ENCODE peak calls at places on chromosomes 11 and 22, in seven cellular contexts. L, J, T, B, M, P and K are unnamed samples.

GRCh38 chr11:133503776-133504175 is 28.5 kb downstream of the OPCML start:
- DNase-seq in B (no peak), P (no peak), J (no peak), T (no peak), M (no peak), L (no peak), K (no peak)

GRCh38 chr11:26287067-26287518 is 44.8 kb upstream of the ANO3 start:
- DNase-seq in P (no peak), L (no peak), M (no peak), J (peak), T (no peak), B (no peak), K (no peak)

GRCh38 chr22:38938925-38939324 is 18.5 kb upstream of the APOBEC3A start:
- DNase-seq in J (no peak), M (no peak), L (no peak), T (peak), B (no peak), P (no peak), K (no peak)

GRCh38 chr22:39724390-39724789 is 153.8 kb downstream of the CACNA1I start:
- DNase-seq in T (peak), B (no peak), J (peak), L (no peak), M (peak), P (no peak), K (no peak)

GRCh38 chr11:79119491-79120284 is 321.1 kb downstream of the TENM4 start:
- DNase-seq in T (no peak), P (no peak), J (no peak), M (no peak), L (no peak), B (peak), K (no peak)

GRCh38 chr11:27055065-27055682 is 14.6 kb downstream of the BBOX1 start:
- DNase-seq in J (peak), T (no peak), L (no peak), P (no peak), B (peak), M (no peak), K (no peak)

GRCh38 chr11:97060184-97060583 is 670.4 kb downstream of the JRKL start:
- DNase-seq in T (no peak), B (no peak), L (no peak), M (no peak), J (no peak), P (no peak), K (no peak)

GRCh38 chr22:38203090-38203810 is 1.5 kb downstream of the MAFF start:
- DNase-seq in M (peak), B (peak), T (peak), P (peak), J (peak), L (peak), K (no peak)

GRCh38 chr11:1271002-1271401 is 38.4 kb downstream of the TOLLIP start:
- DNase-seq in M (no peak), P (no peak), J (no peak), T (no peak), B (peak), L (no peak), K (no peak)

GRCh38 chr22:36355362-36355761 is 32.4 kb downstream of the MYH9 start:
- DNase-seq in T (no peak), B (no peak), J (no peak), M (peak), P (no peak), L (no peak), K (peak)

GRCh38 chr11:106461148-106461547 is 383.7 kb downstream of the AASDHPPT start:
- DNase-seq in T (no peak), L (no peak), M (no peak), B (no peak), P (no peak), J (no peak), K (no peak)

GRCh38 chr22:46294784-46295183 is 1.9 kb upstream of the GTSE1 start:
- DNase-seq in L (no peak), M (no peak), P (no peak), J (no peak), B (no peak), T (no peak), K (no peak)

GRCh38 chr11:76166314-76166713 is 40.0 kb downstream of the WNT11 start:
- DNase-seq in P (no peak), M (peak), J (no peak), T (no peak), L (no peak), B (no peak), K (peak)

GRCh38 chr11:35418847-35419712 is at the start of gene SLC1A2:
- DNase-seq in M (no peak), P (no peak), J (peak), B (peak), T (no peak), L (no peak), K (peak)

GRCh38 chr11:70596091-70596490 is 197.8 kb downstream of the CTTN start:
- DNase-seq in M (no peak), P (no peak), J (no peak), L (no peak), T (no peak), B (no peak), K (no peak)

GRCh38 chr11:117058761-117059233 is 39.4 kb downstream of the SIK3 start:
- DNase-seq in B (no peak), P (no peak), L (no peak), T (no peak), J (no peak), M (no peak), K (no peak)

GRCh38 chr11:71495286-71496090 is 31.6 kb upstream of the KRTAP5-7 start:
- DNase-seq in B (no peak), L (peak), J (no peak), P (no peak), T (no peak), M (no peak), K (no peak)

GRCh38 chr11:87425391-87425790 is 387.7 kb downstream of the TMEM135 start:
- DNase-seq in P (no peak), T (no peak), J (peak), L (no peak), B (no peak), M (no peak), K (no peak)

GRCh38 chr11:1510928-1511327 is 24.3 kb upstream of the MOB2 start:
- DNase-seq in J (no peak), B (no peak), P (no peak), L (no peak), M (no peak), T (no peak), K (no peak)

GRCh38 chr11:112255075-112255739 is 5.5 kb downstream of the PLET1 start:
- DNase-seq in T (no peak), L (peak), J (peak), B (no peak), P (no peak), M (no peak), K (no peak)

GRCh38 chr22:32644252-32645100 is 157.0 kb upstream of the TIMP3 start:
- DNase-seq in J (peak), T (peak), L (peak), P (peak), M (peak), B (no peak), K (no peak)

GRCh38 chr11:82750643-82751139 is 17.0 kb upstream of the FAM181B start:
- DNase-seq in M (no peak), L (no peak), T (no peak), B (no peak), P (no peak), J (peak), K (no peak)

GRCh38 chr11:93221539-93221938 is 23.7 kb upstream of the SLC36A4 start:
- DNase-seq in P (no peak), M (no peak), J (no peak), B (no peak), T (no peak), L (no peak), K (no peak)

GRCh38 chr11:70483077-70483861 is 84.9 kb downstream of the CTTN start:
- DNase-seq in B (peak), T (no peak), J (peak), M (peak), P (no peak), L (no peak), K (peak)

GRCh38 chr22:38276161-38276560 is 3.4 kb upstream of the TMEM184B start:
- DNase-seq in T (no peak), L (no peak), B (no peak), M (peak), J (no peak), P (no peak), K (no peak)

GRCh38 chr22:36017661-36018091 is 10.9 kb downstream of the RBFOX2 start:
- DNase-seq in J (no peak), P (no peak), T (no peak), M (peak), B (no peak), L (no peak), K (no peak)

GRCh38 chr22:26548984-26549383 is 36.7 kb upstream of the TFIP11 start:
- DNase-seq in L (no peak), P (no peak), B (no peak), M (no peak), J (peak), T (no peak), K (no peak)

GRCh38 chr11:77633856-77634425 is 3.7 kb downstream of the CLNS1A start:
- DNase-seq in T (no peak), P (no peak), J (no peak), L (peak), M (no peak), B (no peak), K (no peak)

DNA sequence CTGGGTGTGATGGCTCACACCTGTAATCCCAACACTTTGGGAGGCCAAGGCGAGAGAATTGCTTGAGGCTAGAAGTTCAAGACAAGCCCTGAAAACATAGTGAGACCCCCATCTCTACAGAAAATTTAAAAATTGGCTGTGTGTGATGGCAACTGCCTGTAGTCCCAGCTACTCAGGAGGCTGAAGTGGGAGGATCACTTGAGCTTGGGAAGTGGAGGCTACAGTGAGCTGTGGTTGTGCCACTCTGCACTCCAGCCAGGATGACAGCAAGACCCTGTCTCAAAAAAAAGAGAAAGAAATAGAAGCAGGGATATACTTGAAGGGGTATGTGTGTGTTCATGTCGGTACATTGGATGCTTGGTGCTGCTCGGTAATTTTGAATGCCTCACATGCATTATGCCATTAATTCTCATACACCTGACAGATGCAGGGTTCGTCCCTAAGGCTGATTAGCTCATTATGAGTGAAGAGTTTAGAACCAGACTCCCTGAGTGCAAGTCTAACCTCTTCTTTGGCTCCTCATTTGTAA is 14.0 kb downstream of the CRKL start:
- DNase-seq in B (no peak), L (no peak), J (no peak), P (no peak), M (no peak), T (no peak), K (no peak)
- TF ChIP-seq CTCF in B (no peak), L (no peak), J (no peak), P (no peak), M (no peak), T (no peak), K (no peak)

DNA sequence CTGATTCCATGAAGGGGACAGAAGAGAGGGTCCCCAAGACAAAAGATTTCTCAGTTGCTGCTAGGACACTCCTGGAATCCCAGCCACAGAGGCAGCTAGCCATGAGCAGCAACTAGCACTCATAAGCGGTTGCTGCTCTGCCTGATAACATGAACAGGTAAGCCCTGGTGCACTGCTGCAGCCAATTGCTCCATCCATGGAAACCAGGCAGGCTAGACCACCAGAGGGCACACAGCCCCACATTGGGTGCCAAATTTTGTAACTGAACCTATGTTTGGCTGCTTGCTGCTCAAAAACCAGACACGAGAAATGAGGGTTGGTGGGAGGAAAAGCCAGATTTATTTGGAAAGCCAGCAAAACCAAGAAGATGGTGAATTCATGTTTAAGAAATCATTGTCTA is 21.9 kb upstream of the QSER1 start:
- DNase-seq in B (peak), L (no peak), P (no peak), J (peak), M (peak), T (no peak), K (no peak)
- TF ChIP-seq CTCF in B (peak), L (no peak), P (no peak), J (peak), M (peak), T (no peak), K (peak)

GRCh38 chr11:61888590-61888989 is 2.8 kb downstream of the FADS3 start:
- DNase-seq in M (no peak), J (no peak), L (no peak), T (no peak), P (no peak), B (no peak), K (no peak)

GRCh38 chr11:61888043-61888442 is 3.3 kb downstream of the FADS3 start:
- DNase-seq in T (peak), J (peak), B (no peak), L (peak), P (peak), M (no peak), K (no peak)

GRCh38 chr11:61885784-61886580 is 5.4 kb downstream of the FADS3 start:
- DNase-seq in T (no peak), M (no peak), P (no peak), L (no peak), B (no peak), J (no peak), K (no peak)

GRCh38 chr11:61885166-61885778 is 6.1 kb downstream of the FADS3 start:
- DNase-seq in P (no peak), T (no peak), J (no peak), L (no peak), B (peak), M (no peak), K (no peak)

DNA sequence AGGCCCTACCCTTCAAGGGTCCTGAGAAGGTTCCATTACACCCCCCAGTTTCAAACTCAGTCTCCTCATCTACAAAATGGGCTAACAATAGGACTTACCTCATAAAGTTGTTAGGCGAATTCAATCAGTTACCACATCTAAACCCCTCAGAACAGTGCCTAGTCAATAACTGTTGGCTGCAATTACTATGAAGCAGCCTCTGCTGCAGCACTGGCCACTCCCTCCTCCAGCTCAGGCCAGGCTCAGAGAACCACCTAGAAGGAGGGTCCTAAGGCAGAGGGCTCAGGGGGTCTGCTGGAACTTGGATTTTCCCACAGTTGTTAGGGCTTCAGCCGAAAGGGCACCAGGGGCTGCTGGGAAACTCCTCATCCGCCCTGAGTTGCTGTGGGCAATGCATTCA is 4.7 kb downstream of the FADS3 start:
- DNase-seq in T (no peak), L (no peak), B (no peak), P (no peak), M (no peak), J (no peak), K (no peak)
- TF ChIP-seq CTCF in T (no peak), L (no peak), B (no peak), P (no peak), M (no peak), J (no peak), K (no peak)

GRCh38 chr11:91373497-91373896 is 851.1 kb upstream of the FAT3 start:
- DNase-seq in B (no peak), P (no peak), T (no peak), L (no peak), J (no peak), M (no peak), K (no peak)
- TF ChIP-seq CTCF in B (no peak), P (no peak), T (no peak), L (no peak), J (no peak), M (no peak), K (no peak)

GRCh38 chr11:12100886-12101285 is 9.5 kb upstream of the MICAL2 start:
- DNase-seq in P (no peak), B (no peak), J (no peak), L (no peak), T (peak), M (no peak), K (no peak)

GRCh38 chr11:12103411-12104225 is 6.8 kb upstream of the MICAL2 start:
- DNase-seq in T (peak), P (no peak), L (no peak), B (no peak), M (no peak), J (no peak), K (no peak)

GRCh38 chr11:12100429-12100828 is 10.0 kb upstream of the MICAL2 start:
- DNase-seq in B (no peak), M (no peak), P (no peak), J (no peak), T (no peak), L (no peak), K (no peak)

GRCh38 chr11:12101318-12101717 is 9.1 kb upstream of the MICAL2 start:
- DNase-seq in L (no peak), T (no peak), J (no peak), P (no peak), B (no peak), M (no peak), K (no peak)

DNA sequence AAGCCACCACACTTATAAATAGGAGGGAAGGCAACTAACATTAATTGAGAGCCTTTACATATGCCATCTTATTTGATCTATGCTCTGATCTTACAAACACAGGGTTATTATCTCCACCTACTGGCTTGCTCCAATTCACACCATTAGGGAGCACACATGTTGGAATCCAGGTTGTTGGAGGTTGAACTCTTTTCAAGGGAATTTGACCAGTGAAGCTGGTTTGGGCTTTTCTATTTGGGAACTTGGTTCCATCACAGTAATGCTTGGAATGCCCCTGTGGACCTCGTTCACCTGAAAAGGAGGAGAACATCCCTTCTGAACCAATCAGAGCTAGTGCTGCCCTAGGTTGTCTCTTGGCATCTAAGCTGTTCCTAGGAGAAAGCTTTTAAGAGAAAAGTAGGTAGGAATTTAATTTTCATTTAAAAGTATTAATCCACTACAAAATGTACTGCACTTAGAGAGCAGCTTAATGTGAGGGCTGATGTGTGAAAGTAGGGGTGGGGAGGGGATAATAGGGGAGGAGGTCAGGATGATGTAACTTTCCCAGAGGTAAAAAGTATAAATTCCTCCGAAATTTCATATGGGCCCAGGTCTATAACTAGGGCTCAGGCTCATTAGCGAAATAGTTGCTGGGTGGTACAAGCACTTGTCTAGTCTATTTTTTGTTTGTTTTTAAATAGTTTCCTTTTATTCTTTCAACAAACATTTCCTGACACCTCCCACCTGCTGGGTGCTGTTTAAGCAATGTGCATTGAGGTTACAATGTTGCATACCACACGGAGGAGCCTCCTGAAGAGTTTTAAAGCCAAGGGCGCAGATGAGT is 7.6 kb upstream of the MICAL2 start:
- DNase-seq in L (no peak), T (no peak), J (no peak), P (no peak), M (no peak), B (no peak), K (no peak)
- TF ChIP-seq CTCF in L (peak), T (no peak), J (peak), P (no peak), M (no peak), B (no peak), K (no peak)

DNA sequence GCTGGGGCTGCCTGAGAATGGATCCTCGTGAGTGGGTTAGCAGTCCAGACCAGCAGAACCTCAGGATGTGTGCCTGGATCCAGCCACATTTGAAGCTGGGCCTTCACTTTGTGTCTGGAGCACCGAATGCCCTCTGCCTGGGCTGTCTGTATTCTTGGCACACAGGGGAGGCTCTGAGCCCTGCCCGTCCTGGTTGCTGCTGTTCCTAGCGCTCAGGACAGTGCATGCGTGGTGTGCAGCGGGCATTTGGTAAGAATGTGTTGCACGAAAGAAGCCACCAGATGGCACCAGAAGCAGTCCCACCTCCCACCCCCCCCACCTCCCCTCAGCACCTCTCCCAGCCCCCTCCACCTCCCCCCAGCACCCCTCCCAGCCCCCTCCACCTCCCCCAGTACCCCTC is 4.1 kb upstream of the MAPK11 start:
- DNase-seq in T (no peak), L (peak), J (peak), B (peak), M (peak), P (peak), K (peak)
- TF ChIP-seq CTCF in T (peak), L (no peak), J (peak), B (peak), M (peak), P (no peak), K (peak)

GRCh38 chr11:44226945-44227344 is 83.0 kb downstream of the ALX4 start:
- DNase-seq in J (no peak), P (no peak), M (peak), T (no peak), B (no peak), L (no peak), K (no peak)
- TF ChIP-seq CTCF in J (no peak), P (no peak), M (no peak), T (no peak), B (no peak), L (no peak), K (no peak)

DNA sequence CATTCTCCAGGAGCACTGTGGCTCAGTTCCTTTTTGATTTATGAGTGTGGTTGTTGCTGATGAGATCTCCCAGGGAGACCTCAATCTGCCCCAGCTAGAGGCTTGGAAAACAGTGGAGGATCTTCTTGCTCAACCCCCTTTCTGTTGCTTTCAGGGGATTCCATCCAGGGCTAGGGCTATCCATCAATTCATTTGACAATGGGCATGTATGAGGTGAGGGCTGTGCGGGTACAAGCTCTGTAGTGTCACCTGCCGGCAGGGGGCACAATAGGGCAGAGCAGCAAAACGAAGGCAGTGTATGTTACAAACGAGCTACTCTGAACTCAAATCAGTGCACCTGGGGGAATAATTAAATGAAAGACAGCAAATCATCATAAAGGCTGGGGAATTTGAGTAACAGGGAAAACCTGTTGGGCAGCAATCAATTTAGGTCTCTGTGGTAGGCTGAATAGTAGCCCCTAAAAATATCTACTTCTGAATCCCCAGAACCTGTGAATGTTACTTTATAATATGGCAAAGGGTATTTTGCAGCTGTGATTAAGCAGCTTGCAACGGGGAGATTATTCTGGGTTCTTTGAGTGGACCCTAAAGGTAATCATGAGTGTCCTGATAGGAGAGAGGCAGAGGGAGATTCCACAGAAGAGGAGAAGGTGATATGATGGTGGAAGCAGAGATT is 170.3 kb upstream of the ZBED5 start:
- DNase-seq in J (peak), L (peak), B (peak), T (peak), P (peak), M (peak), K (peak)
- TF ChIP-seq CTCF in J (peak), L (peak), B (peak), T (peak), P (peak), M (peak), K (peak)